ENCODE peak calls at places on chromosome 14, in seven cellular contexts. T is amniotic epithelial cell; X is PC-3; W is DMS153; N is naive thymus-derived CD8-positive, alpha-beta T cell; S is testis; J is astrocyte of the spinal cord. A is an unnamed sample.

GRCh38 chr14:75247286-75247922 is 31.2 kb upstream of the FOS start:
- DNase-seq in T (no peak), X (no peak), W (no peak), N (peak; percentile 67), S (no peak), J (no peak), A (no peak)

GRCh38 chr14:80475074-80475473 is 263.8 kb upstream of the DIO2 start:
- DNase-seq in T (peak; percentile 38), X (peak; percentile 16), W (no peak), N (no peak), S (no peak), J (peak; percentile 27), A (no peak)

GRCh38 chr14:93764211-93764659 is 24.1 kb downstream of the PRIMA1 start:
- DNase-seq in T (peak; percentile 34), X (peak; percentile 83), W (no peak), N (no peak), S (no peak), J (no peak), A (no peak)

GRCh38 chr14:51957950-51958349 is 31.4 kb upstream of the RTRAF start:
- DNase-seq in T (no peak), X (no peak), W (no peak), N (no peak), S (no peak), J (peak; percentile 61), A (peak; percentile 72)

GRCh38 chr14:90513151-90514014 is 116.6 kb downstream of the CALM1 start:
- DNase-seq in T (no peak), X (peak; percentile 90), W (peak; percentile 99), N (no peak), S (peak; percentile 87), J (peak; percentile 56), A (no peak)

GRCh38 chr14:98999345-98999744 is 272.7 kb downstream of the BCL11B start:
- DNase-seq in T (no peak), X (no peak), W (no peak), N (no peak), S (no peak), J (no peak), A (no peak)

GRCh38 chr14:24280797-24281460 is 9.5 kb upstream of the RABGGTA start:
- DNase-seq in T (no peak), X (no peak), W (no peak), N (no peak), S (no peak), J (no peak), A (no peak)

GRCh38 chr14:55814873-55815272 is 234.9 kb downstream of the KTN1 start:
- DNase-seq in T (peak; percentile 49), X (no peak), W (no peak), N (no peak), S (no peak), J (peak; percentile 43), A (no peak)

GRCh38 chr14:95314609-95315008 is 5.1 kb downstream of the CLMN start:
- DNase-seq in T (peak; percentile 71), X (peak; percentile 84), W (no peak), N (no peak), S (no peak), J (peak; percentile 22), A (peak; percentile 82)

GRCh38 chr14:85415015-85415712 is 114.8 kb upstream of the FLRT2 start:
- DNase-seq in T (peak; percentile 96), X (peak; percentile 88), W (peak; percentile 50), N (no peak), S (peak; percentile 89), J (peak; percentile 94), A (peak; percentile 97)

GRCh38 chr14:31270196-31270772 is 62.7 kb upstream of the HECTD1 start:
- DNase-seq in T (no peak), X (no peak), W (no peak), N (no peak), S (no peak), J (no peak), A (peak; percentile 6)

GRCh38 chr14:42111355-42111754 is 504.7 kb downstream of the LRFN5 start:
- DNase-seq in T (no peak), X (peak; percentile 12), W (no peak), N (no peak), S (no peak), J (no peak), A (no peak)

GRCh38 chr14:32332415-32333116 is 3.5 kb downstream of the AKAP6 start:
- DNase-seq in T (no peak), X (peak; percentile 56), W (no peak), N (no peak), S (no peak), J (no peak), A (no peak)

GRCh38 chr14:81062816-81063215 is 107.4 kb downstream of the TSHR start:
- DNase-seq in T (no peak), X (peak; percentile 51), W (peak; percentile 3), N (no peak), S (no peak), J (no peak), A (no peak)

GRCh38 chr14:103199141-103199540 is 75.9 kb downstream of the TNFAIP2 start:
- DNase-seq in T (peak; percentile 91), X (no peak), W (no peak), N (no peak), S (no peak), J (no peak), A (peak; percentile 92)

GRCh38 chr14:28412076-28412475 is 354.5 kb upstream of the FOXG1 start:
- DNase-seq in T (peak; percentile 3), X (no peak), W (no peak), N (no peak), S (no peak), J (no peak), A (no peak)

GRCh38 chr14:64598404-64598803 is 48.6 kb downstream of the PPP1R36 start:
- DNase-seq in T (no peak), X (no peak), W (no peak), N (no peak), S (no peak), J (no peak), A (no peak)

GRCh38 chr14:68295316-68295816 is 475.8 kb downstream of the RAD51B start:
- DNase-seq in T (peak; percentile 48), X (no peak), W (no peak), N (no peak), S (peak; percentile 83), J (no peak), A (no peak)

GRCh38 chr14:39469094-39469710 is 37.0 kb upstream of the FBXO33 start:
- DNase-seq in T (no peak), X (no peak), W (no peak), N (peak; percentile 10), S (peak; percentile 21), J (no peak), A (no peak)

GRCh38 chr14:46573518-46573917 is 78.1 kb downstream of the RPL10L start:
- DNase-seq in T (no peak), X (no peak), W (no peak), N (no peak), S (no peak), J (no peak), A (no peak)

GRCh38 chr14:104927901-104928300 is 3.2 kb downstream of the PLD4 start:
- DNase-seq in T (no peak), X (no peak), W (no peak), N (no peak), S (no peak), J (no peak), A (no peak)

GRCh38 chr14:63508033-63508432 is 35.1 kb downstream of the PPP2R5E start:
- DNase-seq in T (no peak), X (no peak), W (peak; percentile 70), N (peak; percentile 6), S (no peak), J (no peak), A (no peak)

GRCh38 chr14:105854600-105855245 is 328.3 kb downstream of the TMEM121 start:
- DNase-seq in T (no peak), X (no peak), W (no peak), N (no peak), S (peak; percentile 4), J (no peak), A (no peak)

GRCh38 chr14:106530423-106531107 is 1004.2 kb downstream of the TMEM121 start:
- DNase-seq in T (no peak), X (no peak), W (no peak), N (peak; percentile 33), S (peak; percentile 73), J (no peak), A (no peak)

GRCh38 chr14:26281280-26281998 is 316.4 kb downstream of the NOVA1 start:
- DNase-seq in T (peak; percentile 3), X (peak; percentile 82), W (peak; percentile 73), N (no peak), S (no peak), J (peak; percentile 50), A (peak; percentile 38)

GRCh38 chr14:60618200-60618599 is 31.1 kb downstream of the SIX1 start:
- DNase-seq in T (no peak), X (no peak), W (peak; percentile 91), N (no peak), S (no peak), J (no peak), A (no peak)

GRCh38 chr14:104473649-104474574 is 105.7 kb upstream of the C14orf180 start:
- DNase-seq in T (no peak), X (no peak), W (no peak), N (no peak), S (no peak), J (no peak), A (no peak)

GRCh38 chr14:38409081-38409705 is 153.3 kb upstream of the CLEC14A start:
- DNase-seq in T (no peak), X (no peak), W (no peak), N (no peak), S (no peak), J (peak; percentile 19), A (no peak)